ENCODE peak calls at places on chromosome 17, in six cellular contexts. One of them, this sample, is unnamed.

GRCh38 chr17:50672831-50673551 is 34.7 kb downstream of the ANKRD40 start:
- ATAC-seq in heart left ventricle: peak; percentile 96
- ATAC-seq in lower lobe of right lung: peak; percentile 45
- ATAC-seq in HepG2: no peak
- ATAC-seq in mucosa of descending colon: no peak
- ATAC-seq in RWPE2: peak; percentile 76
- ATAC-seq in this sample: no peak

GRCh38 chr17:9251273-9251672 is 230.0 kb downstream of the NTN1 start:
- ATAC-seq in heart left ventricle: no peak
- ATAC-seq in lower lobe of right lung: peak; percentile 76
- ATAC-seq in HepG2: no peak
- ATAC-seq in mucosa of descending colon: no peak
- ATAC-seq in RWPE2: no peak
- ATAC-seq in this sample: no peak

GRCh38 chr17:19000531-19001011 is 4.0 kb downstream of the FAM83G start:
- ATAC-seq in heart left ventricle: no peak
- ATAC-seq in lower lobe of right lung: no peak
- ATAC-seq in HepG2: no peak
- ATAC-seq in mucosa of descending colon: peak; percentile 38
- ATAC-seq in RWPE2: peak; percentile 81
- ATAC-seq in this sample: no peak

GRCh38 chr17:38735161-38735997 is 5.2 kb downstream of the CISD3 start:
- ATAC-seq in heart left ventricle: peak; percentile 12
- ATAC-seq in lower lobe of right lung: peak; percentile 22
- ATAC-seq in HepG2: no peak
- ATAC-seq in mucosa of descending colon: no peak
- ATAC-seq in RWPE2: peak; percentile 7
- ATAC-seq in this sample: no peak

GRCh38 chr17:31321971-31322370 is 549 bp upstream of the EVI2A start:
- ATAC-seq in heart left ventricle: no peak
- ATAC-seq in lower lobe of right lung: peak; percentile 41
- ATAC-seq in HepG2: no peak
- ATAC-seq in mucosa of descending colon: peak; percentile 47
- ATAC-seq in RWPE2: no peak
- ATAC-seq in this sample: no peak

GRCh38 chr17:21689604-21690003 is 2.7 kb upstream of the KCNJ18 start:
- ATAC-seq in heart left ventricle: peak; percentile 55
- ATAC-seq in lower lobe of right lung: no peak
- ATAC-seq in HepG2: no peak
- ATAC-seq in mucosa of descending colon: peak; percentile 5
- ATAC-seq in RWPE2: peak; percentile 87
- ATAC-seq in this sample: peak; percentile 81

GRCh38 chr17:37327341-37328090 is 48.3 kb upstream of the C17orf78 start:
- ATAC-seq in heart left ventricle: no peak
- ATAC-seq in lower lobe of right lung: peak; percentile 64
- ATAC-seq in HepG2: no peak
- ATAC-seq in mucosa of descending colon: no peak
- ATAC-seq in RWPE2: no peak
- ATAC-seq in this sample: peak; percentile 39

GRCh38 chr17:31649302-31649701 is 209.7 kb downstream of the COPRS start:
- ATAC-seq in heart left ventricle: no peak
- ATAC-seq in lower lobe of right lung: no peak
- ATAC-seq in HepG2: no peak
- ATAC-seq in mucosa of descending colon: no peak
- ATAC-seq in RWPE2: no peak
- ATAC-seq in this sample: no peak

GRCh38 chr17:82435103-82435502 is 15.4 kb downstream of the CYBC1 start:
- ATAC-seq in heart left ventricle: no peak
- ATAC-seq in lower lobe of right lung: no peak
- ATAC-seq in HepG2: no peak
- ATAC-seq in mucosa of descending colon: no peak
- ATAC-seq in RWPE2: no peak
- ATAC-seq in this sample: no peak

GRCh38 chr17:79741401-79741750 is 10.6 kb downstream of the ENPP7 start:
- ATAC-seq in heart left ventricle: peak; percentile 3
- ATAC-seq in lower lobe of right lung: no peak
- ATAC-seq in HepG2: no peak
- ATAC-seq in mucosa of descending colon: no peak
- ATAC-seq in RWPE2: no peak
- ATAC-seq in this sample: no peak

GRCh38 chr17:2089021-2089422 is 34.1 kb downstream of the HIC1 start:
- ATAC-seq in heart left ventricle: no peak
- ATAC-seq in lower lobe of right lung: no peak
- ATAC-seq in HepG2: no peak
- ATAC-seq in mucosa of descending colon: no peak
- ATAC-seq in RWPE2: no peak
- ATAC-seq in this sample: no peak

GRCh38 chr17:44318077-44318892 is 6.3 kb downstream of the SLC25A39 start:
- ATAC-seq in heart left ventricle: peak; percentile 4
- ATAC-seq in lower lobe of right lung: no peak
- ATAC-seq in HepG2: no peak
- ATAC-seq in mucosa of descending colon: peak; percentile 6
- ATAC-seq in RWPE2: no peak
- ATAC-seq in this sample: no peak

GRCh38 chr17:59778996-59779395 is 71.5 kb downstream of the VMP1 start:
- ATAC-seq in heart left ventricle: no peak
- ATAC-seq in lower lobe of right lung: no peak
- ATAC-seq in HepG2: peak; percentile 32
- ATAC-seq in mucosa of descending colon: peak; percentile 19
- ATAC-seq in RWPE2: no peak
- ATAC-seq in this sample: no peak

GRCh38 chr17:80886641-80887573 is 104.7 kb upstream of the CHMP6 start:
- ATAC-seq in heart left ventricle: no peak
- ATAC-seq in lower lobe of right lung: no peak
- ATAC-seq in HepG2: no peak
- ATAC-seq in mucosa of descending colon: no peak
- ATAC-seq in RWPE2: no peak
- ATAC-seq in this sample: no peak

GRCh38 chr17:56020369-56020768 is 132.9 kb upstream of the ANKFN1 start:
- ATAC-seq in heart left ventricle: no peak
- ATAC-seq in lower lobe of right lung: no peak
- ATAC-seq in HepG2: no peak
- ATAC-seq in mucosa of descending colon: no peak
- ATAC-seq in RWPE2: no peak
- ATAC-seq in this sample: no peak

GRCh38 chr17:74417178-74418045 is 14.5 kb upstream of the GPRC5C start:
- ATAC-seq in heart left ventricle: no peak
- ATAC-seq in lower lobe of right lung: peak; percentile 39
- ATAC-seq in HepG2: peak; percentile 85
- ATAC-seq in mucosa of descending colon: peak; percentile 87
- ATAC-seq in RWPE2: peak; percentile 95
- ATAC-seq in this sample: no peak

GRCh38 chr17:42277342-42277712 is 1.1 kb upstream of the STAT5B start:
- ATAC-seq in heart left ventricle: no peak
- ATAC-seq in lower lobe of right lung: no peak
- ATAC-seq in HepG2: peak; percentile 56
- ATAC-seq in mucosa of descending colon: peak; percentile 29
- ATAC-seq in RWPE2: no peak
- ATAC-seq in this sample: peak; percentile 1

GRCh38 chr17:18921912-18922451 is 30.0 kb upstream of the SLC5A10 start:
- ATAC-seq in heart left ventricle: no peak
- ATAC-seq in lower lobe of right lung: no peak
- ATAC-seq in HepG2: no peak
- ATAC-seq in mucosa of descending colon: peak; percentile 81
- ATAC-seq in RWPE2: peak; percentile 87
- ATAC-seq in this sample: no peak

GRCh38 chr17:4142107-4142900 is 526 bp downstream of the ZZEF1 start:
- ATAC-seq in heart left ventricle: peak; percentile 29
- ATAC-seq in lower lobe of right lung: peak; percentile 4
- ATAC-seq in HepG2: peak; percentile 54
- ATAC-seq in mucosa of descending colon: peak; percentile 15
- ATAC-seq in RWPE2: peak; percentile 13
- ATAC-seq in this sample: peak; percentile 3

GRCh38 chr17:43199633-43200032 is 12.0 kb upstream of the TMEM106A start:
- ATAC-seq in heart left ventricle: no peak
- ATAC-seq in lower lobe of right lung: no peak
- ATAC-seq in HepG2: no peak
- ATAC-seq in mucosa of descending colon: no peak
- ATAC-seq in RWPE2: no peak
- ATAC-seq in this sample: no peak

GRCh38 chr17:44628234-44629188 is 27.8 kb upstream of the MEIOC start:
- ATAC-seq in heart left ventricle: peak; percentile 51
- ATAC-seq in lower lobe of right lung: peak; percentile 68
- ATAC-seq in HepG2: peak; percentile 82
- ATAC-seq in mucosa of descending colon: peak; percentile 46
- ATAC-seq in RWPE2: no peak
- ATAC-seq in this sample: no peak

GRCh38 chr17:50772251-50772650 is 4.9 kb upstream of the ANKRD40CL start:
- ATAC-seq in heart left ventricle: no peak
- ATAC-seq in lower lobe of right lung: no peak
- ATAC-seq in HepG2: no peak
- ATAC-seq in mucosa of descending colon: no peak
- ATAC-seq in RWPE2: no peak
- ATAC-seq in this sample: no peak

GRCh38 chr17:956905-957304 is 22.7 kb downstream of the NXN start:
- ATAC-seq in heart left ventricle: no peak
- ATAC-seq in lower lobe of right lung: no peak
- ATAC-seq in HepG2: no peak
- ATAC-seq in mucosa of descending colon: no peak
- ATAC-seq in RWPE2: peak; percentile 90
- ATAC-seq in this sample: no peak
- TF ChIP-seq CTCF in heart left ventricle: no peak
- TF ChIP-seq CTCF in lower lobe of right lung: no peak
- TF ChIP-seq CTCF in HepG2: no peak
- TF ChIP-seq CTCF in mucosa of descending colon: no peak
- TF ChIP-seq CTCF in RWPE2: no peak
- TF ChIP-seq CTCF in this sample: no peak

GRCh38 chr17:78293896-78294295 is 62.5 kb downstream of the TMEM235 start:
- ATAC-seq in heart left ventricle: no peak
- ATAC-seq in lower lobe of right lung: peak; percentile 48
- ATAC-seq in HepG2: no peak
- ATAC-seq in mucosa of descending colon: no peak
- ATAC-seq in RWPE2: no peak
- ATAC-seq in this sample: no peak
- TF ChIP-seq CTCF in heart left ventricle: no peak
- TF ChIP-seq CTCF in lower lobe of right lung: no peak
- TF ChIP-seq CTCF in HepG2: no peak
- TF ChIP-seq CTCF in mucosa of descending colon: no peak
- TF ChIP-seq CTCF in RWPE2: no peak
- TF ChIP-seq CTCF in this sample: no peak

GRCh38 chr17:73311781-73312641 is at the start of gene CDC42EP4:
- ATAC-seq in heart left ventricle: peak; percentile 94
- ATAC-seq in lower lobe of right lung: peak; percentile 94
- ATAC-seq in HepG2: peak; percentile 85
- ATAC-seq in mucosa of descending colon: peak; percentile 78
- ATAC-seq in RWPE2: peak; percentile 79
- ATAC-seq in this sample: peak; percentile 93
- TF ChIP-seq CTCF in heart left ventricle: no peak
- TF ChIP-seq CTCF in lower lobe of right lung: peak; percentile 9
- TF ChIP-seq CTCF in HepG2: peak; percentile 12
- TF ChIP-seq CTCF in mucosa of descending colon: no peak
- TF ChIP-seq CTCF in RWPE2: no peak
- TF ChIP-seq CTCF in this sample: peak; percentile 9

DNA sequence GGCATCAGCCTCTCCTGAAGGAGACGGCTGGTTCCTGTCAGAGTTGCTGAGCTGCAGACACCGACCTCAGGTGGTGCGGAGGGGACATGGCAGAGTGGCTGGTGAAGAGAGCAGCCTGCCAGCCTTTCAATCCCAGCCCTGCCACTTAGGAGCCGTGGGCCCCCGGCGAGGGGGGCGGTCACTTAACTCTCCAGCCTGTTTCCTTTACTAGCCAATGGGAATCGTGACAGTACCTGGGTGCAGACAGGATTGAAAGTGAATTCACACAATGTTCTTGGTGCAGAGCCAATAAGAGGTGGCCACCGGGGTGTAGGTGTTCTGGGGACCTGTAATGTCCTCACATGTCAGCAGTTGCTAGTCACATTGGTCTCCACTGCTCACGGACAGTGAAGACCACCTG is 13.5 kb downstream of the ACE start:
- ATAC-seq in heart left ventricle: no peak
- ATAC-seq in lower lobe of right lung: no peak
- ATAC-seq in HepG2: no peak
- ATAC-seq in mucosa of descending colon: no peak
- ATAC-seq in RWPE2: peak; percentile 45
- ATAC-seq in this sample: no peak
- TF ChIP-seq CTCF in heart left ventricle: no peak
- TF ChIP-seq CTCF in lower lobe of right lung: no peak
- TF ChIP-seq CTCF in HepG2: no peak
- TF ChIP-seq CTCF in mucosa of descending colon: no peak
- TF ChIP-seq CTCF in RWPE2: no peak
- TF ChIP-seq CTCF in this sample: no peak